ENCODE peak calls at places on chromosomes 11 and 22, in seven cellular contexts. One of them, this sample, is unnamed.

GRCh38 chr11:2891291-2891690 is 5.7 kb upstream of the CDKN1C start:
- DNase-seq in HTR-8/SVneo: no peak
- DNase-seq in NCI-H2171: no peak
- DNase-seq in activated effector memory CD4-positive, alpha-beta T cell treated with anti-CD3 and anti-CD28 coated beads, Interleukin-2, amount 50 U/mL, for 16 hours: no peak
- DNase-seq in mesendoderm: peak; percentile 53
- DNase-seq in DMS79 treated with DMSO at 0.1 percent for 48 hours: no peak
- DNase-seq in activated CD8-positive, alpha-beta T cell treated with anti-CD3 and anti-CD28 coated beads for 36 hours: peak; percentile 68
- DNase-seq in this sample: no peak

GRCh38 chr11:12925520-12925919 is 83.6 kb upstream of the RASSF10 start:
- DNase-seq in activated effector memory CD4-positive, alpha-beta T cell treated with anti-CD3 and anti-CD28 coated beads, Interleukin-2, amount 50 U/mL, for 16 hours: no peak
- DNase-seq in activated CD8-positive, alpha-beta T cell treated with anti-CD3 and anti-CD28 coated beads for 36 hours: no peak
- DNase-seq in HTR-8/SVneo: no peak
- DNase-seq in NCI-H2171: no peak
- DNase-seq in mesendoderm: no peak
- DNase-seq in DMS79 treated with DMSO at 0.1 percent for 48 hours: no peak
- DNase-seq in this sample: no peak

GRCh38 chr11:14855890-14856289 is 36.1 kb downstream of the CYP2R1 start:
- DNase-seq in DMS79 treated with DMSO at 0.1 percent for 48 hours: no peak
- DNase-seq in NCI-H2171: no peak
- DNase-seq in mesendoderm: peak; percentile 36
- DNase-seq in activated CD8-positive, alpha-beta T cell treated with anti-CD3 and anti-CD28 coated beads for 36 hours: no peak
- DNase-seq in activated effector memory CD4-positive, alpha-beta T cell treated with anti-CD3 and anti-CD28 coated beads, Interleukin-2, amount 50 U/mL, for 16 hours: no peak
- DNase-seq in HTR-8/SVneo: no peak
- DNase-seq in this sample: no peak

GRCh38 chr11:111499483-111499882 is 12.7 kb downstream of the BTG4 start:
- DNase-seq in mesendoderm: no peak
- DNase-seq in activated effector memory CD4-positive, alpha-beta T cell treated with anti-CD3 and anti-CD28 coated beads, Interleukin-2, amount 50 U/mL, for 16 hours: no peak
- DNase-seq in activated CD8-positive, alpha-beta T cell treated with anti-CD3 and anti-CD28 coated beads for 36 hours: no peak
- DNase-seq in DMS79 treated with DMSO at 0.1 percent for 48 hours: no peak
- DNase-seq in HTR-8/SVneo: no peak
- DNase-seq in NCI-H2171: no peak
- DNase-seq in this sample: no peak

GRCh38 chr11:92495107-92495793 is 270.6 kb downstream of the FAT3 start:
- DNase-seq in NCI-H2171: no peak
- DNase-seq in activated CD8-positive, alpha-beta T cell treated with anti-CD3 and anti-CD28 coated beads for 36 hours: no peak
- DNase-seq in activated effector memory CD4-positive, alpha-beta T cell treated with anti-CD3 and anti-CD28 coated beads, Interleukin-2, amount 50 U/mL, for 16 hours: no peak
- DNase-seq in HTR-8/SVneo: no peak
- DNase-seq in DMS79 treated with DMSO at 0.1 percent for 48 hours: no peak
- DNase-seq in mesendoderm: no peak
- DNase-seq in this sample: no peak

GRCh38 chr22:32518351-32518750 is 43.7 kb downstream of the FBXO7 start:
- DNase-seq in HTR-8/SVneo: no peak
- DNase-seq in activated CD8-positive, alpha-beta T cell treated with anti-CD3 and anti-CD28 coated beads for 36 hours: no peak
- DNase-seq in mesendoderm: no peak
- DNase-seq in activated effector memory CD4-positive, alpha-beta T cell treated with anti-CD3 and anti-CD28 coated beads, Interleukin-2, amount 50 U/mL, for 16 hours: no peak
- DNase-seq in NCI-H2171: no peak
- DNase-seq in DMS79 treated with DMSO at 0.1 percent for 48 hours: no peak
- DNase-seq in this sample: no peak

GRCh38 chr22:38222797-38223119 is 21.0 kb downstream of the MAFF start:
- DNase-seq in DMS79 treated with DMSO at 0.1 percent for 48 hours: no peak
- DNase-seq in HTR-8/SVneo: no peak
- DNase-seq in mesendoderm: no peak
- DNase-seq in activated CD8-positive, alpha-beta T cell treated with anti-CD3 and anti-CD28 coated beads for 36 hours: no peak
- DNase-seq in NCI-H2171: no peak
- DNase-seq in activated effector memory CD4-positive, alpha-beta T cell treated with anti-CD3 and anti-CD28 coated beads, Interleukin-2, amount 50 U/mL, for 16 hours: no peak
- DNase-seq in this sample: no peak

GRCh38 chr22:36257948-36258674 is 5.2 kb downstream of the APOL1 start:
- DNase-seq in NCI-H2171: no peak
- DNase-seq in DMS79 treated with DMSO at 0.1 percent for 48 hours: no peak
- DNase-seq in mesendoderm: no peak
- DNase-seq in HTR-8/SVneo: no peak
- DNase-seq in activated CD8-positive, alpha-beta T cell treated with anti-CD3 and anti-CD28 coated beads for 36 hours: no peak
- DNase-seq in activated effector memory CD4-positive, alpha-beta T cell treated with anti-CD3 and anti-CD28 coated beads, Interleukin-2, amount 50 U/mL, for 16 hours: no peak
- DNase-seq in this sample: no peak

GRCh38 chr22:25643232-25644000 is 78.9 kb downstream of the GRK3 start:
- DNase-seq in mesendoderm: no peak
- DNase-seq in NCI-H2171: no peak
- DNase-seq in activated CD8-positive, alpha-beta T cell treated with anti-CD3 and anti-CD28 coated beads for 36 hours: no peak
- DNase-seq in HTR-8/SVneo: no peak
- DNase-seq in DMS79 treated with DMSO at 0.1 percent for 48 hours: no peak
- DNase-seq in activated effector memory CD4-positive, alpha-beta T cell treated with anti-CD3 and anti-CD28 coated beads, Interleukin-2, amount 50 U/mL, for 16 hours: no peak
- DNase-seq in this sample: no peak

This sample was measured in sigmoid colon.